ENCODE peak calls at places on chromosomes 3 and 15, in four cellular contexts. One of them, this sample, is unnamed.

GRCh38 chr15:77607111-77607893 is 25.4 kb downstream of the LINGO1 start:
- DNase-seq in LHCN-M2: peak; percentile 47
- DNase-seq in astrocyte of the spinal cord: no peak
- DNase-seq in hypothalamus: no peak
- DNase-seq in this sample: peak; percentile 19

GRCh38 chr15:62745621-62746180 is 296.8 kb upstream of the TPM1 start:
- DNase-seq in LHCN-M2: no peak
- DNase-seq in astrocyte of the spinal cord: no peak
- DNase-seq in hypothalamus: no peak
- DNase-seq in this sample: no peak

GRCh38 chr15:82313446-82313845 is 35.8 kb downstream of the GOLGA6L10 start:
- DNase-seq in LHCN-M2: no peak
- DNase-seq in astrocyte of the spinal cord: no peak
- DNase-seq in hypothalamus: no peak
- DNase-seq in this sample: no peak

GRCh38 chr3:181715601-181716340 is 4.0 kb downstream of the SOX2 start:
- DNase-seq in LHCN-M2: no peak
- DNase-seq in astrocyte of the spinal cord: peak; percentile 71
- DNase-seq in hypothalamus: no peak
- DNase-seq in this sample: no peak

GRCh38 chr3:120160050-120160449 is 65.8 kb upstream of the GSK3B start:
- DNase-seq in LHCN-M2: peak; percentile 91
- DNase-seq in astrocyte of the spinal cord: peak; percentile 96
- DNase-seq in hypothalamus: no peak
- DNase-seq in this sample: no peak

GRCh38 chr3:28000608-28001007 is 240.8 kb upstream of the CMC1 start:
- DNase-seq in LHCN-M2: no peak
- DNase-seq in astrocyte of the spinal cord: no peak
- DNase-seq in hypothalamus: no peak
- DNase-seq in this sample: no peak

GRCh38 chr15:40582726-40583246 is 11.3 kb upstream of the KNL1 start:
- DNase-seq in LHCN-M2: peak; percentile 79
- DNase-seq in astrocyte of the spinal cord: peak; percentile 23
- DNase-seq in hypothalamus: no peak
- DNase-seq in this sample: no peak

GRCh38 chr15:67175643-67176071 is 78.8 kb downstream of the AAGAB start:
- DNase-seq in LHCN-M2: peak; percentile 48
- DNase-seq in astrocyte of the spinal cord: no peak
- DNase-seq in hypothalamus: no peak
- DNase-seq in this sample: no peak

GRCh38 chr3:16332904-16333426 is 68.0 kb downstream of the OXNAD1 start:
- DNase-seq in LHCN-M2: peak; percentile 72
- DNase-seq in astrocyte of the spinal cord: peak; percentile 59
- DNase-seq in hypothalamus: no peak
- DNase-seq in this sample: no peak

GRCh38 chr3:131501949-131502348 is 822 bp downstream of the MRPL3 start:
- DNase-seq in LHCN-M2: no peak
- DNase-seq in astrocyte of the spinal cord: no peak
- DNase-seq in hypothalamus: no peak
- DNase-seq in this sample: no peak

GRCh38 chr3:150925751-150926201 is 20.5 kb upstream of the MINDY4B start:
- DNase-seq in LHCN-M2: no peak
- DNase-seq in astrocyte of the spinal cord: peak; percentile 10
- DNase-seq in hypothalamus: peak; percentile 26
- DNase-seq in this sample: no peak

GRCh38 chr3:78569820-78570219 is 1198.0 kb downstream of the ROBO1 start:
- DNase-seq in LHCN-M2: no peak
- DNase-seq in astrocyte of the spinal cord: no peak
- DNase-seq in hypothalamus: no peak
- DNase-seq in this sample: no peak

GRCh38 chr15:38647683-38648082 is 83.1 kb upstream of the RASGRP1 start:
- DNase-seq in LHCN-M2: peak; percentile 12
- DNase-seq in astrocyte of the spinal cord: peak; percentile 2
- DNase-seq in hypothalamus: no peak
- DNase-seq in this sample: no peak

GRCh38 chr3:172846706-172847105 is 96.2 kb downstream of the ECT2 start:
- DNase-seq in LHCN-M2: no peak
- DNase-seq in astrocyte of the spinal cord: peak; percentile 18
- DNase-seq in hypothalamus: no peak
- DNase-seq in this sample: no peak

GRCh38 chr3:80096909-80097308 is 329.1 kb upstream of the ROBO1 start:
- DNase-seq in LHCN-M2: no peak
- DNase-seq in astrocyte of the spinal cord: no peak
- DNase-seq in hypothalamus: no peak
- DNase-seq in this sample: no peak

GRCh38 chr3:62414786-62415185 is 41.4 kb upstream of the FEZF2 start:
- DNase-seq in LHCN-M2: no peak
- DNase-seq in astrocyte of the spinal cord: no peak
- DNase-seq in hypothalamus: no peak
- DNase-seq in this sample: no peak

GRCh38 chr3:122101646-122102045 is 46.5 kb downstream of the CD86 start:
- DNase-seq in LHCN-M2: peak; percentile 41
- DNase-seq in astrocyte of the spinal cord: peak; percentile 28
- DNase-seq in hypothalamus: no peak
- DNase-seq in this sample: no peak

GRCh38 chr15:97728791-97729190 is 231.7 kb upstream of the ARRDC4 start:
- DNase-seq in LHCN-M2: no peak
- DNase-seq in astrocyte of the spinal cord: no peak
- DNase-seq in hypothalamus: peak; percentile 23
- DNase-seq in this sample: peak; percentile 7

GRCh38 chr15:55343168-55343567 is 24.1 kb downstream of the PIGB start:
- DNase-seq in LHCN-M2: no peak
- DNase-seq in astrocyte of the spinal cord: no peak
- DNase-seq in hypothalamus: no peak
- DNase-seq in this sample: no peak